ENCODE peak calls at places on chromosomes 6 and 20, in seven cellular contexts. One of them, this sample, is unnamed.

GRCh38 chr6:73073238-73073637 is 152.1 kb downstream of the KHDC1L start:
- DNase-seq in mesothelial cell of epicardium: no peak
- DNase-seq in epithelial cell of esophagus: peak; percentile 34
- DNase-seq in GM12865: no peak
- DNase-seq in AG04450: no peak
- DNase-seq in cardiac fibroblast: no peak
- DNase-seq in A549: no peak
- DNase-seq in this sample: no peak

GRCh38 chr6:13413466-13413862 is 73.9 kb downstream of the GFOD1 start:
- DNase-seq in A549: no peak
- DNase-seq in mesothelial cell of epicardium: no peak
- DNase-seq in AG04450: no peak
- DNase-seq in epithelial cell of esophagus: no peak
- DNase-seq in cardiac fibroblast: peak; percentile 74
- DNase-seq in GM12865: no peak
- DNase-seq in this sample: peak; percentile 76

GRCh38 chr20:50191065-50191565 is 485 bp downstream of the CEBPB start:
- DNase-seq in epithelial cell of esophagus: peak; percentile 67
- DNase-seq in AG04450: no peak
- DNase-seq in GM12865: peak; percentile 79
- DNase-seq in cardiac fibroblast: peak; percentile 58
- DNase-seq in A549: no peak
- DNase-seq in mesothelial cell of epicardium: peak; percentile 60
- DNase-seq in this sample: no peak

GRCh38 chr6:88586371-88587157 is 376.9 kb downstream of the RNGTT start:
- DNase-seq in mesothelial cell of epicardium: no peak
- DNase-seq in GM12865: no peak
- DNase-seq in A549: no peak
- DNase-seq in epithelial cell of esophagus: no peak
- DNase-seq in AG04450: no peak
- DNase-seq in cardiac fibroblast: peak; percentile 11
- DNase-seq in this sample: no peak

GRCh38 chr6:73134588-73134987 is 90.7 kb downstream of the KHDC1L start:
- DNase-seq in cardiac fibroblast: peak; percentile 67
- DNase-seq in mesothelial cell of epicardium: no peak
- DNase-seq in GM12865: peak; percentile 59
- DNase-seq in epithelial cell of esophagus: peak; percentile 17
- DNase-seq in AG04450: no peak
- DNase-seq in A549: no peak
- DNase-seq in this sample: peak; percentile 19

GRCh38 chr20:48624315-48625020 is 203.3 kb downstream of the PREX1 start:
- DNase-seq in A549: no peak
- DNase-seq in cardiac fibroblast: no peak
- DNase-seq in AG04450: no peak
- DNase-seq in epithelial cell of esophagus: no peak
- DNase-seq in GM12865: no peak
- DNase-seq in mesothelial cell of epicardium: no peak
- DNase-seq in this sample: no peak

GRCh38 chr6:47698342-47698787 is at the start of gene ADGRF4:
- DNase-seq in mesothelial cell of epicardium: no peak
- DNase-seq in AG04450: no peak
- DNase-seq in epithelial cell of esophagus: peak; percentile 99
- DNase-seq in GM12865: peak; percentile 13
- DNase-seq in cardiac fibroblast: peak; percentile 90
- DNase-seq in A549: peak; percentile 45
- DNase-seq in this sample: no peak

GRCh38 chr6:41878246-41878645 is 16.9 kb downstream of the USP49 start:
- DNase-seq in A549: no peak
- DNase-seq in AG04450: peak; percentile 41
- DNase-seq in mesothelial cell of epicardium: no peak
- DNase-seq in epithelial cell of esophagus: peak; percentile 7
- DNase-seq in GM12865: no peak
- DNase-seq in cardiac fibroblast: peak; percentile 83
- DNase-seq in this sample: peak; percentile 29

GRCh38 chr6:51335543-51335942 is 516.9 kb downstream of the TFAP2B start:
- DNase-seq in epithelial cell of esophagus: no peak
- DNase-seq in mesothelial cell of epicardium: no peak
- DNase-seq in AG04450: no peak
- DNase-seq in cardiac fibroblast: no peak
- DNase-seq in A549: no peak
- DNase-seq in GM12865: no peak
- DNase-seq in this sample: no peak

GRCh38 chr20:17614176-17614811 is 44.4 kb downstream of the DSTN start:
- DNase-seq in mesothelial cell of epicardium: peak; percentile 40
- DNase-seq in cardiac fibroblast: peak; percentile 57
- DNase-seq in GM12865: no peak
- DNase-seq in AG04450: no peak
- DNase-seq in epithelial cell of esophagus: peak; percentile 49
- DNase-seq in A549: no peak
- DNase-seq in this sample: peak; percentile 27

GRCh38 chr6:158631678-158632537 is 12.6 kb downstream of the DYNLT1 start:
- DNase-seq in AG04450: peak; percentile 74
- DNase-seq in epithelial cell of esophagus: peak; percentile 45
- DNase-seq in cardiac fibroblast: peak; percentile 90
- DNase-seq in A549: peak; percentile 51
- DNase-seq in GM12865: no peak
- DNase-seq in mesothelial cell of epicardium: no peak
- DNase-seq in this sample: no peak

GRCh38 chr6:12354499-12354898 is 64.3 kb downstream of the EDN1 start:
- DNase-seq in cardiac fibroblast: peak; percentile 98
- DNase-seq in GM12865: peak; percentile 84
- DNase-seq in AG04450: no peak
- DNase-seq in A549: no peak
- DNase-seq in epithelial cell of esophagus: peak; percentile 96
- DNase-seq in mesothelial cell of epicardium: no peak
- DNase-seq in this sample: peak; percentile 86

GRCh38 chr6:84583784-84584183 is 180.6 kb downstream of the TBX18 start:
- DNase-seq in cardiac fibroblast: peak; percentile 17
- DNase-seq in AG04450: no peak
- DNase-seq in epithelial cell of esophagus: no peak
- DNase-seq in A549: no peak
- DNase-seq in GM12865: no peak
- DNase-seq in mesothelial cell of epicardium: no peak
- DNase-seq in this sample: peak; percentile 8

GRCh38 chr6:399785-400517 is 8.4 kb downstream of the IRF4 start:
- DNase-seq in GM12865: peak; percentile 74
- DNase-seq in mesothelial cell of epicardium: no peak
- DNase-seq in cardiac fibroblast: no peak
- DNase-seq in A549: no peak
- DNase-seq in AG04450: no peak
- DNase-seq in epithelial cell of esophagus: no peak
- DNase-seq in this sample: no peak

GRCh38 chr20:44485830-44486198 is 10.1 kb downstream of the TTPAL start:
- DNase-seq in AG04450: no peak
- DNase-seq in A549: no peak
- DNase-seq in GM12865: no peak
- DNase-seq in cardiac fibroblast: no peak
- DNase-seq in epithelial cell of esophagus: no peak
- DNase-seq in mesothelial cell of epicardium: no peak
- DNase-seq in this sample: no peak

GRCh38 chr6:93784794-93785757 is 365.7 kb upstream of the EPHA7 start:
- DNase-seq in GM12865: no peak
- DNase-seq in cardiac fibroblast: peak; percentile 95
- DNase-seq in mesothelial cell of epicardium: no peak
- DNase-seq in epithelial cell of esophagus: no peak
- DNase-seq in A549: no peak
- DNase-seq in AG04450: no peak
- DNase-seq in this sample: peak; percentile 82

GRCh38 chr6:151149788-151150187 is 90.0 kb upstream of the AKAP12 start:
- DNase-seq in epithelial cell of esophagus: no peak
- DNase-seq in GM12865: no peak
- DNase-seq in mesothelial cell of epicardium: no peak
- DNase-seq in AG04450: no peak
- DNase-seq in A549: no peak
- DNase-seq in cardiac fibroblast: no peak
- DNase-seq in this sample: no peak

GRCh38 chr6:147283460-147283859 is 79.2 kb downstream of the STXBP5 start:
- DNase-seq in epithelial cell of esophagus: peak; percentile 27
- DNase-seq in mesothelial cell of epicardium: no peak
- DNase-seq in GM12865: no peak
- DNase-seq in cardiac fibroblast: peak; percentile 34
- DNase-seq in A549: no peak
- DNase-seq in AG04450: no peak
- DNase-seq in this sample: no peak

GRCh38 chr6:147287869-147288271 is 83.7 kb downstream of the STXBP5 start:
- DNase-seq in cardiac fibroblast: peak; percentile 80
- DNase-seq in epithelial cell of esophagus: peak; percentile 73
- DNase-seq in A549: no peak
- DNase-seq in GM12865: no peak
- DNase-seq in mesothelial cell of epicardium: no peak
- DNase-seq in AG04450: no peak
- DNase-seq in this sample: no peak

GRCh38 chr6:147281895-147282565 is 77.8 kb downstream of the STXBP5 start:
- DNase-seq in A549: no peak
- DNase-seq in mesothelial cell of epicardium: no peak
- DNase-seq in epithelial cell of esophagus: no peak
- DNase-seq in AG04450: no peak
- DNase-seq in GM12865: no peak
- DNase-seq in cardiac fibroblast: no peak
- DNase-seq in this sample: no peak

GRCh38 chr6:147282566-147282959 is 78.3 kb downstream of the STXBP5 start:
- DNase-seq in AG04450: no peak
- DNase-seq in cardiac fibroblast: no peak
- DNase-seq in mesothelial cell of epicardium: no peak
- DNase-seq in epithelial cell of esophagus: no peak
- DNase-seq in A549: no peak
- DNase-seq in GM12865: no peak
- DNase-seq in this sample: no peak

GRCh38 chr6:147285087-147285855 is 81.1 kb downstream of the STXBP5 start:
- DNase-seq in GM12865: peak; percentile 41
- DNase-seq in cardiac fibroblast: peak; percentile 80
- DNase-seq in mesothelial cell of epicardium: no peak
- DNase-seq in epithelial cell of esophagus: peak; percentile 57
- DNase-seq in AG04450: no peak
- DNase-seq in A549: peak; percentile 5
- DNase-seq in this sample: peak; percentile 68
- TF ChIP-seq CTCF in GM12865: peak; percentile 21
- TF ChIP-seq CTCF in cardiac fibroblast: peak; percentile 38
- TF ChIP-seq CTCF in mesothelial cell of epicardium: peak; percentile 60
- TF ChIP-seq CTCF in epithelial cell of esophagus: peak; percentile 42
- TF ChIP-seq CTCF in AG04450: peak; percentile 50
- TF ChIP-seq CTCF in A549: peak; percentile 54
- TF ChIP-seq CTCF in this sample: peak; percentile 47

DNA sequence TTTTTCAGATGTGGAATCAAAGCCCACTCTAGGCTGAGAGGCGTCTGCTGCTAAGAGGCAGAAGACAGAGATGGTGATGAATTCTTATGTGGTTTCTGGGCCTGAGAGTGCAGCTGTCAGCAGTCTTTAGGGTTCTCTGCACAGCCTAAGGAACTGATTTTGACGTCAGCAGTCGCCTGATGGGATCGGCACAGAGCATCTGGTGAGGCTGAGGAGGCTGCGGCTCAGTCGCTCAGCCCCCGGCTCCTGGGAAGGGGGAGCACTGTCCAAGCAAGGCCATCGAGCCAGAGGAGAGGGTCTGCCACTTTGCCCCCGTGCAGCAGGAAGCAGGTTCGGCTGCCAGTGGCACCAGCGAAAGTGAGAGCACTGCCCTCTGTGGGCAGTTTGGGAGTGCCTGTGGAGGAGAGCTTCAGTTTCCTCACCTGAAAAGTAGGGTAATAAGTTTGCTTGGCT is 92.5 kb downstream of the TCP11 start:
- DNase-seq in GM12865: no peak
- DNase-seq in cardiac fibroblast: peak; percentile 21
- DNase-seq in mesothelial cell of epicardium: peak; percentile 54
- DNase-seq in A549: no peak
- DNase-seq in epithelial cell of esophagus: no peak
- DNase-seq in AG04450: peak; percentile 61
- DNase-seq in this sample: peak; percentile 56
- TF ChIP-seq CTCF in GM12865: peak; percentile 0
- TF ChIP-seq CTCF in cardiac fibroblast: peak; percentile 11
- TF ChIP-seq CTCF in mesothelial cell of epicardium: no peak
- TF ChIP-seq CTCF in A549: no peak
- TF ChIP-seq CTCF in epithelial cell of esophagus: peak; percentile 25
- TF ChIP-seq CTCF in AG04450: peak; percentile 47
- TF ChIP-seq CTCF in this sample: peak; percentile 46

DNA sequence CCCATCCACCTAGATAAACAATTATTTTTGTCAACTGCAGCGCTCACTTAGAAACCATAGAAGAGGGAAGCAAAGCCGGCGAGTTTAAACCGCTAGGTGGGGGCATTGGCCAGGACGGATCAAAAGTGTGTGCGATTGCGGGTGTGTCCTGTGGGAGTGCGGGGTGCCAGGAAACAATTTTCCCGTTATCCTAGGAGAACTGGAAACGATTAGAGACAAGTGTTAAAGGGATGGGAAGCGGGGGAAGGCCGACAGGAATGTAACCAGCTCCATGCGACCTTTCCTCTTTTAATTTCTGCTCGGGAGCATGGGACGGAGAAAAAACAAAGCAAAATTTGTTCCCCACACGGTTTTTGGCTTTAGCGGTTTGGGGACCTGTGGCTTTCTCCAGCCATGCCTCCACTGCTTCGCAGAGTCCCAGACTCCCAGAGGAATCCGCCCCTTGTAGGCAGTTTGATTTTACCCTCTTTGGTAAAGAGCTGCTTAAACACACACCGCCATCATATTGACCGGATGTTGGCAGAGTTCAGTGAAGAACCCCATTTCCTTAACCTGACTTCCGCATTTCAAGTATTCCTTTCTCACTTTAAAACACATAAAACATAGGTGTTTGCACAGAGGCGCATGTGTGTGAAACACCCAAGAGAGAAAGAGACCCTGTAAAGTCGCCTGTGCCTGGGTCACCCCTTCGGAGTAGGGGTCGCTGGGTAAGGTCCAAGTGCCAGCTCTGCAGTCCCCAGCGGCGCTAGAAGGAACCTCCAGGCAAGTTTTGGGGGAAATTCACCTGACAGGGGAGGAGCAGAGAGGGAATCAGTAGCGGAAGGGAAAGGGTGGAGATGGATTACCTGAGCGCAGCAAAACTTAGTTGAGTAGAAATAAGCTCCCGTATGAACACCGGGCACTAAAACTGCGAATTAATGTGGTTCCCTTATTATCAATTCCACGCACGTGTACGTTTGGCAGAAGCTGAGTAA is 3.1 kb upstream of the HTR1B start:
- DNase-seq in epithelial cell of esophagus: peak; percentile 75
- DNase-seq in GM12865: peak; percentile 80
- DNase-seq in mesothelial cell of epicardium: peak; percentile 73
- DNase-seq in AG04450: peak; percentile 51
- DNase-seq in A549: peak; percentile 15
- DNase-seq in cardiac fibroblast: peak; percentile 81
- DNase-seq in this sample: peak; percentile 82
- TF ChIP-seq CTCF in epithelial cell of esophagus: peak; percentile 74
- TF ChIP-seq CTCF in GM12865: peak; percentile 78
- TF ChIP-seq CTCF in mesothelial cell of epicardium: peak; percentile 53
- TF ChIP-seq CTCF in AG04450: peak; percentile 94
- TF ChIP-seq CTCF in A549: peak; percentile 39
- TF ChIP-seq CTCF in cardiac fibroblast: peak; percentile 79
- TF ChIP-seq CTCF in this sample: peak; percentile 86

GRCh38 chr6:7216941-7217621 is 95.9 kb downstream of the SSR1 start:
- DNase-seq in AG04450: no peak
- DNase-seq in epithelial cell of esophagus: peak; percentile 76
- DNase-seq in A549: no peak
- DNase-seq in GM12865: no peak
- DNase-seq in mesothelial cell of epicardium: no peak
- DNase-seq in cardiac fibroblast: no peak
- DNase-seq in this sample: no peak
- TF ChIP-seq CTCF in AG04450: peak; percentile 18
- TF ChIP-seq CTCF in epithelial cell of esophagus: no peak
- TF ChIP-seq CTCF in A549: no peak
- TF ChIP-seq CTCF in GM12865: no peak
- TF ChIP-seq CTCF in mesothelial cell of epicardium: no peak
- TF ChIP-seq CTCF in cardiac fibroblast: no peak
- TF ChIP-seq CTCF in this sample: no peak